ENCODE peak calls at places on chromosomes 12 and 14, in seven cellular contexts. One of them, this sample, is unnamed.

GRCh38 chr12:100794441-100795192 is at the start of gene ANO4:
- DNase-seq in stimulated activated CD4-positive, alpha-beta T cell treated with anti-CD3 and anti-CD28 coated beads, Interleukin-1b, Interleukin-23, amount 100 ng/mL, for 24 hours: no peak
- DNase-seq in HT-29: no peak
- DNase-seq in NCI-H2171: no peak
- DNase-seq in astrocyte of the spinal cord: peak; percentile 37
- DNase-seq in GM13977: no peak
- DNase-seq in choroid plexus epithelial cell: peak; percentile 28
- DNase-seq in this sample: no peak

GRCh38 chr14:34692348-34692747 is 22.0 kb downstream of the CFL2 start:
- DNase-seq in choroid plexus epithelial cell: no peak
- DNase-seq in NCI-H2171: peak; percentile 18
- DNase-seq in HT-29: no peak
- DNase-seq in astrocyte of the spinal cord: peak; percentile 39
- DNase-seq in stimulated activated CD4-positive, alpha-beta T cell treated with anti-CD3 and anti-CD28 coated beads, Interleukin-1b, Interleukin-23, amount 100 ng/mL, for 24 hours: no peak
- DNase-seq in GM13977: no peak
- DNase-seq in this sample: no peak

GRCh38 chr14:38261620-38262019 is 5.7 kb upstream of the CLEC14A start:
- DNase-seq in HT-29: no peak
- DNase-seq in astrocyte of the spinal cord: no peak
- DNase-seq in GM13977: no peak
- DNase-seq in stimulated activated CD4-positive, alpha-beta T cell treated with anti-CD3 and anti-CD28 coated beads, Interleukin-1b, Interleukin-23, amount 100 ng/mL, for 24 hours: no peak
- DNase-seq in NCI-H2171: no peak
- DNase-seq in choroid plexus epithelial cell: no peak
- DNase-seq in this sample: no peak

GRCh38 chr12:45401008-45401407 is 185.1 kb downstream of the ANO6 start:
- DNase-seq in astrocyte of the spinal cord: no peak
- DNase-seq in stimulated activated CD4-positive, alpha-beta T cell treated with anti-CD3 and anti-CD28 coated beads, Interleukin-1b, Interleukin-23, amount 100 ng/mL, for 24 hours: no peak
- DNase-seq in choroid plexus epithelial cell: no peak
- DNase-seq in NCI-H2171: no peak
- DNase-seq in HT-29: no peak
- DNase-seq in GM13977: no peak
- DNase-seq in this sample: no peak

GRCh38 chr12:22969521-22969920 is 344.6 kb downstream of the ETNK1 start:
- DNase-seq in GM13977: no peak
- DNase-seq in choroid plexus epithelial cell: no peak
- DNase-seq in stimulated activated CD4-positive, alpha-beta T cell treated with anti-CD3 and anti-CD28 coated beads, Interleukin-1b, Interleukin-23, amount 100 ng/mL, for 24 hours: no peak
- DNase-seq in NCI-H2171: no peak
- DNase-seq in astrocyte of the spinal cord: no peak
- DNase-seq in HT-29: no peak
- DNase-seq in this sample: no peak

GRCh38 chr14:49857427-49858003 is 4.9 kb upstream of the NEMF start:
- DNase-seq in choroid plexus epithelial cell: no peak
- DNase-seq in GM13977: no peak
- DNase-seq in stimulated activated CD4-positive, alpha-beta T cell treated with anti-CD3 and anti-CD28 coated beads, Interleukin-1b, Interleukin-23, amount 100 ng/mL, for 24 hours: no peak
- DNase-seq in NCI-H2171: no peak
- DNase-seq in HT-29: no peak
- DNase-seq in astrocyte of the spinal cord: no peak
- DNase-seq in this sample: no peak

GRCh38 chr14:50647282-50647681 is 20.8 kb downstream of the SAV1 start:
- DNase-seq in choroid plexus epithelial cell: no peak
- DNase-seq in astrocyte of the spinal cord: no peak
- DNase-seq in HT-29: no peak
- DNase-seq in stimulated activated CD4-positive, alpha-beta T cell treated with anti-CD3 and anti-CD28 coated beads, Interleukin-1b, Interleukin-23, amount 100 ng/mL, for 24 hours: no peak
- DNase-seq in NCI-H2171: no peak
- DNase-seq in GM13977: peak; percentile 28
- DNase-seq in this sample: no peak

GRCh38 chr14:33184587-33184986 is 245.9 kb downstream of the NPAS3 start:
- DNase-seq in HT-29: peak; percentile 1
- DNase-seq in choroid plexus epithelial cell: peak; percentile 61
- DNase-seq in GM13977: no peak
- DNase-seq in astrocyte of the spinal cord: peak; percentile 17
- DNase-seq in stimulated activated CD4-positive, alpha-beta T cell treated with anti-CD3 and anti-CD28 coated beads, Interleukin-1b, Interleukin-23, amount 100 ng/mL, for 24 hours: no peak
- DNase-seq in NCI-H2171: no peak
- DNase-seq in this sample: no peak

GRCh38 chr12:100584261-100584660 is 10.8 kb downstream of the GAS2L3 start:
- DNase-seq in HT-29: no peak
- DNase-seq in stimulated activated CD4-positive, alpha-beta T cell treated with anti-CD3 and anti-CD28 coated beads, Interleukin-1b, Interleukin-23, amount 100 ng/mL, for 24 hours: no peak
- DNase-seq in NCI-H2171: no peak
- DNase-seq in GM13977: no peak
- DNase-seq in choroid plexus epithelial cell: no peak
- DNase-seq in astrocyte of the spinal cord: no peak
- DNase-seq in this sample: no peak

GRCh38 chr14:68295316-68295816 is 475.8 kb downstream of the RAD51B start:
- DNase-seq in stimulated activated CD4-positive, alpha-beta T cell treated with anti-CD3 and anti-CD28 coated beads, Interleukin-1b, Interleukin-23, amount 100 ng/mL, for 24 hours: no peak
- DNase-seq in choroid plexus epithelial cell: peak; percentile 51
- DNase-seq in HT-29: no peak
- DNase-seq in astrocyte of the spinal cord: no peak
- DNase-seq in NCI-H2171: no peak
- DNase-seq in GM13977: no peak
- DNase-seq in this sample: peak; percentile 56

GRCh38 chr12:75447695-75448393 is 32.7 kb upstream of the GLIPR1 start:
- DNase-seq in HT-29: no peak
- DNase-seq in GM13977: no peak
- DNase-seq in stimulated activated CD4-positive, alpha-beta T cell treated with anti-CD3 and anti-CD28 coated beads, Interleukin-1b, Interleukin-23, amount 100 ng/mL, for 24 hours: no peak
- DNase-seq in NCI-H2171: no peak
- DNase-seq in astrocyte of the spinal cord: no peak
- DNase-seq in choroid plexus epithelial cell: no peak
- DNase-seq in this sample: no peak

GRCh38 chr14:68379510-68380303 is 413.2 kb downstream of the ZFP36L1 start:
- DNase-seq in choroid plexus epithelial cell: no peak
- DNase-seq in astrocyte of the spinal cord: no peak
- DNase-seq in HT-29: no peak
- DNase-seq in NCI-H2171: no peak
- DNase-seq in stimulated activated CD4-positive, alpha-beta T cell treated with anti-CD3 and anti-CD28 coated beads, Interleukin-1b, Interleukin-23, amount 100 ng/mL, for 24 hours: no peak
- DNase-seq in GM13977: no peak
- DNase-seq in this sample: no peak

GRCh38 chr14:90508536-90509254 is 111.9 kb downstream of the CALM1 start:
- DNase-seq in HT-29: peak; percentile 86
- DNase-seq in GM13977: no peak
- DNase-seq in astrocyte of the spinal cord: no peak
- DNase-seq in choroid plexus epithelial cell: no peak
- DNase-seq in stimulated activated CD4-positive, alpha-beta T cell treated with anti-CD3 and anti-CD28 coated beads, Interleukin-1b, Interleukin-23, amount 100 ng/mL, for 24 hours: no peak
- DNase-seq in NCI-H2171: no peak
- DNase-seq in this sample: no peak